ENCODE peak calls at places on chromosome 16, in eight cellular contexts. G, R, S, Y, F, O, X and I are unnamed samples.

GRCh38 chr16:47129755-47130435 is 13.8 kb downstream of the NETO2 start:
- DNase-seq in G (no peak), R (no peak), S (no peak), Y (no peak), F (peak; percentile 42), O (no peak), X (no peak), I (no peak)

GRCh38 chr16:72939247-72939646 is 108.7 kb downstream of the ZFHX3 start:
- DNase-seq in G (peak; percentile 72), R (no peak), S (no peak), Y (no peak), F (peak; percentile 76), O (peak; percentile 60), X (no peak), I (no peak)

GRCh38 chr16:718922-719321 is 2.0 kb upstream of the ANTKMT start:
- DNase-seq in G (no peak), R (peak; percentile 58), S (no peak), Y (no peak), F (no peak), O (no peak), X (no peak), I (no peak)

GRCh38 chr16:68658974-68659360 is 13.9 kb downstream of the CDH3 start:
- DNase-seq in G (no peak), R (no peak), S (no peak), Y (no peak), F (no peak), O (no peak), X (no peak), I (no peak)

GRCh38 chr16:69904495-69905170 is 46.5 kb upstream of the CLEC18A start:
- DNase-seq in G (peak; percentile 48), R (no peak), S (no peak), Y (no peak), F (no peak), O (no peak), X (no peak), I (no peak)

GRCh38 chr16:49484454-49484853 is 110.8 kb downstream of the C16orf78 start:
- DNase-seq in G (peak; percentile 2), R (peak; percentile 75), S (no peak), Y (peak; percentile 52), F (peak; percentile 39), O (peak; percentile 72), X (peak; percentile 81), I (peak; percentile 8)

GRCh38 chr16:69260019-69260418 is 51.1 kb upstream of the VPS4A start:
- DNase-seq in G (no peak), R (no peak), S (no peak), Y (no peak), F (no peak), O (no peak), X (no peak), I (no peak)

GRCh38 chr16:50210266-50211038 is 55.9 kb upstream of the ADCY7 start:
- DNase-seq in G (peak; percentile 86), R (peak; percentile 83), S (peak; percentile 75), Y (no peak), F (peak; percentile 96), O (peak; percentile 78), X (peak; percentile 77), I (peak; percentile 60)

GRCh38 chr16:85462405-85463227 is 150.5 kb upstream of the GSE1 start:
- DNase-seq in G (no peak), R (no peak), S (peak; percentile 52), Y (no peak), F (peak; percentile 32), O (no peak), X (peak; percentile 22), I (no peak)

GRCh38 chr16:72191551-72191950 is 19.6 kb upstream of the PMFBP1 start:
- DNase-seq in G (peak; percentile 17), R (no peak), S (no peak), Y (no peak), F (peak; percentile 38), O (no peak), X (no peak), I (no peak)

GRCh38 chr16:2008631-2009301 is 855 bp downstream of the ZNF598 start:
- DNase-seq in G (peak; percentile 55), R (no peak), S (no peak), Y (no peak), F (peak; percentile 58), O (no peak), X (peak; percentile 42), I (no peak)

GRCh38 chr16:31253642-31254045 is 6.1 kb upstream of the ITGAM start:
- DNase-seq in G (peak; percentile 36), R (peak; percentile 70), S (peak; percentile 48), Y (no peak), F (no peak), O (no peak), X (no peak), I (no peak)

GRCh38 chr16:58516768-58517107 is 1.4 kb downstream of the SETD6 start:
- DNase-seq in G (no peak), R (no peak), S (no peak), Y (no peak), F (no peak), O (no peak), X (no peak), I (no peak)

GRCh38 chr16:8489580-8489979 is 100.7 kb downstream of the TMEM114 start:
- DNase-seq in G (no peak), R (no peak), S (no peak), Y (no peak), F (no peak), O (no peak), X (no peak), I (no peak)

GRCh38 chr16:85377388-85378144 is 235.6 kb upstream of the GSE1 start:
- DNase-seq in G (no peak), R (no peak), S (no peak), Y (no peak), F (peak; percentile 50), O (no peak), X (no peak), I (no peak)

GRCh38 chr16:30377050-30377811 is 2.6 kb downstream of the MYL11 start:
- DNase-seq in G (no peak), R (no peak), S (no peak), Y (no peak), F (no peak), O (no peak), X (no peak), I (no peak)

GRCh38 chr16:73232555-73233422 is 184.9 kb upstream of the ZFHX3 start:
- DNase-seq in G (peak; percentile 94), R (peak; percentile 55), S (peak; percentile 82), Y (no peak), F (peak; percentile 98), O (no peak), X (no peak), I (no peak)

GRCh38 chr16:16828913-16829398 is 450.0 kb downstream of the NPIPA7 start:
- DNase-seq in G (no peak), R (no peak), S (no peak), Y (no peak), F (no peak), O (no peak), X (no peak), I (no peak)

DNA sequence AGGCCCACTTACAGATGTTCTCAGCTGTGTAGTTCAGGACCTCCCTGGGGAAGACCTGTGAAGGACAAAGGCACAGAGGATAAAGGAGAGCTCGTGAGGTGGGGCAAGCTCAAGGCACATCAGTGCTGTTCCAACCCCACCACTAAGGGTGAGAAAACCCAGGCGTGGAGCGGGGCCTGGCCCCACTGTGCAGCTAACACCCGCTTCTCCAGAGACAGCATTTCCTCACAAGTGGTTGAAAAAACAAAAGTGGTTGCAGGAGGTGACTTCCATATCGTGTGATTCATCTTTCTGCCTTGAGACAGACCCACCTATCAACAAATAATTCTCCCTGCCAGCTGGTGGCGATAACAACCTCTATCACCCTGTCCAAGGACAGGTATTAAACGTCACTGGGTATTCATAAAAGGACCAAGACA is 30.0 kb downstream of the SNN start:
- DNase-seq in G (no peak), R (no peak), S (no peak), Y (no peak), F (no peak), O (no peak), X (peak; percentile 37), I (no peak)
- TF ChIP-seq CTCF in G (no peak), R (peak; percentile 40), S (no peak), Y (peak; percentile 27), F (no peak), O (no peak), X (peak; percentile 66), I (no peak)

GRCh38 chr16:14351647-14352046 is 278.4 kb downstream of the PARN start:
- DNase-seq in G (no peak), R (no peak), S (no peak), Y (no peak), F (no peak), O (no peak), X (no peak), I (no peak)

GRCh38 chr16:14353340-14353739 is 276.7 kb downstream of the PARN start:
- DNase-seq in G (no peak), R (no peak), S (no peak), Y (no peak), F (no peak), O (no peak), X (peak; percentile 31), I (no peak)

GRCh38 chr16:14356064-14356463 is 274.0 kb downstream of the PARN start:
- DNase-seq in G (no peak), R (no peak), S (no peak), Y (no peak), F (no peak), O (no peak), X (no peak), I (no peak)

GRCh38 chr16:14357328-14357727 is 272.7 kb downstream of the PARN start:
- DNase-seq in G (no peak), R (no peak), S (no peak), Y (no peak), F (no peak), O (no peak), X (no peak), I (no peak)

GRCh38 chr16:14354561-14355351 is 275.3 kb downstream of the PARN start:
- DNase-seq in G (no peak), R (peak; percentile 49), S (no peak), Y (no peak), F (peak; percentile 15), O (no peak), X (peak; percentile 97), I (peak; percentile 99)
- H3K4me3 ChIP-seq in G (peak overlapping the region; percentile 31), R (no peak overlapping the region), S (no peak overlapping the region), Y (no peak overlapping the region), F (no peak overlapping the region), O (no peak overlapping the region), X (no peak overlapping the region), I (no peak overlapping the region)

DNA sequence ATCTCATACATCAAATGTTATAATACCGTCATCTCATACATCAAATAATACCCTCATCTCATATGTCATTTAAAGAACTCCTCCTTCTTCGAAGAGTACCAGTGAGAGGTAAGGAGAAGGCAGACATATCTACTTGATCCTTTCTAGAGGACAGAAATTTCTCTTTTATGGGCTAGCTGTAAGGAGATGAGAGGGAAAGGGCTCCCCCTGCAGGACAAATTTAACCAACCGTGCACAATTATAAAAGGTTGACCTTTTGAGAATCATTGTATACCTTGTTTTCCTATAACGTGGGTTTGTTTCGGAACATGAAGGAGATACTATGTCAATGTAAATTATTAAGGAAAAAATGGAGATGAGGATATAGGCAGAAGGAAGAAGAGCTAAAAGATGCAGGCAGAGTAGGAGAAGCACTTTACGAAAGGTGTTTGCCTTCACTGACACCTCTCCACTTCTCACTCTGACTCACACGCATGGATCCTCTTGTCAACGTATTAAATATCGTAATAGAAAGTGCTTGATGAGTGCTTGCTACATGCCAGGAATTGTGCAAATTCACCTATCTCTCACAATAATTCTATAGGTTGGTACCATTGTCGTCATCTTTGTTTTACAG is 465.9 kb upstream of the ERCC4 start:
- DNase-seq in G (peak; percentile 53), R (no peak), S (no peak), Y (no peak), F (no peak), O (no peak), X (peak; percentile 72), I (no peak)
- TF ChIP-seq CTCF in G (peak; percentile 58), R (peak; percentile 7), S (peak; percentile 61), Y (peak; percentile 82), F (no peak), O (peak; percentile 33), X (peak; percentile 96), I (peak; percentile 62)

GRCh38 chr16:3012828-3013420 is at the start of gene CLDN9:
- DNase-seq in G (no peak), R (peak; percentile 62), S (peak; percentile 43), Y (no peak), F (no peak), O (no peak), X (no peak), I (no peak)
- H3K4me3 ChIP-seq in G (no peak within 1 kb of the TSS), R (no peak within 1 kb of the TSS), S (no peak within 1 kb of the TSS), Y (no peak within 1 kb of the TSS), F (no peak within 1 kb of the TSS), O (no peak within 1 kb of the TSS), X (no peak within 1 kb of the TSS), I (no peak within 1 kb of the TSS)